ENCODE peak calls at places on chromosomes 2 and 18, in eight cellular contexts. One of them, this sample, is unnamed.

GRCh38 chr2:26846334-26846863 is 1.5 kb upstream of the DPYSL5 start:
- DNase-seq in psoas muscle: peak
- DNase-seq in lung: peak
- DNase-seq in heart right ventricle: peak
- DNase-seq in AG04449: peak
- DNase-seq in cardiac fibroblast: peak
- DNase-seq in B cell: peak
- DNase-seq in AG09319: peak
- DNase-seq in this sample: peak

GRCh38 chr18:58714259-58714658 is 43.0 kb downstream of the MALT1 start:
- DNase-seq in psoas muscle: no peak
- DNase-seq in lung: no peak
- DNase-seq in heart right ventricle: no peak
- DNase-seq in AG04449: no peak
- DNase-seq in cardiac fibroblast: no peak
- DNase-seq in B cell: peak
- DNase-seq in AG09319: no peak
- DNase-seq in this sample: no peak

GRCh38 chr18:25825066-25825465 is 265.3 kb downstream of the SS18 start:
- DNase-seq in psoas muscle: no peak
- DNase-seq in lung: no peak
- DNase-seq in heart right ventricle: no peak
- DNase-seq in AG04449: no peak
- DNase-seq in cardiac fibroblast: no peak
- DNase-seq in B cell: no peak
- DNase-seq in AG09319: no peak
- DNase-seq in this sample: no peak

GRCh38 chr2:26849056-26850001 is 1.4 kb downstream of the DPYSL5 start:
- DNase-seq in psoas muscle: peak
- DNase-seq in lung: no peak
- DNase-seq in heart right ventricle: no peak
- DNase-seq in AG04449: no peak
- DNase-seq in cardiac fibroblast: no peak
- DNase-seq in B cell: no peak
- DNase-seq in AG09319: no peak
- DNase-seq in this sample: no peak

GRCh38 chr2:173881886-173882285 is 83.3 kb downstream of the SP3 start:
- DNase-seq in psoas muscle: no peak
- DNase-seq in lung: no peak
- DNase-seq in heart right ventricle: no peak
- DNase-seq in AG04449: no peak
- DNase-seq in cardiac fibroblast: peak
- DNase-seq in B cell: no peak
- DNase-seq in AG09319: no peak
- DNase-seq in this sample: no peak

GRCh38 chr2:2536416-2537056 is 205.5 kb upstream of the MYT1L start:
- DNase-seq in psoas muscle: no peak
- DNase-seq in lung: no peak
- DNase-seq in heart right ventricle: no peak
- DNase-seq in AG04449: no peak
- DNase-seq in cardiac fibroblast: no peak
- DNase-seq in B cell: no peak
- DNase-seq in AG09319: no peak
- DNase-seq in this sample: no peak

GRCh38 chr2:221517362-221518121 is 54.6 kb downstream of the EPHA4 start:
- DNase-seq in psoas muscle: peak
- DNase-seq in lung: peak
- DNase-seq in heart right ventricle: no peak
- DNase-seq in AG04449: peak
- DNase-seq in cardiac fibroblast: peak
- DNase-seq in B cell: peak
- DNase-seq in AG09319: peak
- DNase-seq in this sample: peak

GRCh38 chr2:129709956-129710598 is 269.4 kb upstream of the RAB6C start:
- DNase-seq in psoas muscle: no peak
- DNase-seq in lung: peak
- DNase-seq in heart right ventricle: no peak
- DNase-seq in AG04449: no peak
- DNase-seq in cardiac fibroblast: no peak
- DNase-seq in B cell: no peak
- DNase-seq in AG09319: no peak
- DNase-seq in this sample: no peak

GRCh38 chr2:4635289-4635688 is 931.9 kb downstream of the DCDC2C start:
- DNase-seq in psoas muscle: no peak
- DNase-seq in lung: no peak
- DNase-seq in heart right ventricle: no peak
- DNase-seq in AG04449: no peak
- DNase-seq in cardiac fibroblast: no peak
- DNase-seq in B cell: no peak
- DNase-seq in AG09319: no peak
- DNase-seq in this sample: no peak

GRCh38 chr2:16093639-16094447 is 153.5 kb downstream of the MYCN start:
- DNase-seq in psoas muscle: no peak
- DNase-seq in lung: no peak
- DNase-seq in heart right ventricle: peak
- DNase-seq in AG04449: no peak
- DNase-seq in cardiac fibroblast: no peak
- DNase-seq in B cell: no peak
- DNase-seq in AG09319: no peak
- DNase-seq in this sample: peak

GRCh38 chr18:35673682-35674081 is 92.1 kb downstream of the GALNT1 start:
- DNase-seq in psoas muscle: no peak
- DNase-seq in lung: no peak
- DNase-seq in heart right ventricle: no peak
- DNase-seq in AG04449: no peak
- DNase-seq in cardiac fibroblast: no peak
- DNase-seq in B cell: no peak
- DNase-seq in AG09319: no peak
- DNase-seq in this sample: no peak

GRCh38 chr2:136253288-136254004 is 135.5 kb upstream of the CXCR4 start:
- DNase-seq in psoas muscle: no peak
- DNase-seq in lung: no peak
- DNase-seq in heart right ventricle: peak
- DNase-seq in AG04449: no peak
- DNase-seq in cardiac fibroblast: no peak
- DNase-seq in B cell: peak
- DNase-seq in AG09319: no peak
- DNase-seq in this sample: no peak

GRCh38 chr18:3830604-3831003 is 380.6 kb downstream of the TGIF1 start:
- DNase-seq in psoas muscle: no peak
- DNase-seq in lung: no peak
- DNase-seq in heart right ventricle: no peak
- DNase-seq in AG04449: no peak
- DNase-seq in cardiac fibroblast: no peak
- DNase-seq in B cell: no peak
- DNase-seq in AG09319: no peak
- DNase-seq in this sample: no peak

GRCh38 chr2:119929537-119929936 is 83.3 kb upstream of the EPB41L5 start:
- DNase-seq in psoas muscle: no peak
- DNase-seq in lung: no peak
- DNase-seq in heart right ventricle: no peak
- DNase-seq in AG04449: no peak
- DNase-seq in cardiac fibroblast: no peak
- DNase-seq in B cell: no peak
- DNase-seq in AG09319: no peak
- DNase-seq in this sample: no peak

GRCh38 chr2:105439130-105439529 is 40.3 kb upstream of the FHL2 start:
- DNase-seq in psoas muscle: no peak
- DNase-seq in lung: no peak
- DNase-seq in heart right ventricle: no peak
- DNase-seq in AG04449: no peak
- DNase-seq in cardiac fibroblast: no peak
- DNase-seq in B cell: no peak
- DNase-seq in AG09319: no peak
- DNase-seq in this sample: no peak

GRCh38 chr2:219269362-219270054 is 9.7 kb upstream of the DNAJB2 start:
- DNase-seq in psoas muscle: no peak
- DNase-seq in lung: peak
- DNase-seq in heart right ventricle: no peak
- DNase-seq in AG04449: no peak
- DNase-seq in cardiac fibroblast: no peak
- DNase-seq in B cell: no peak
- DNase-seq in AG09319: no peak
- DNase-seq in this sample: peak

GRCh38 chr18:63001861-63002260 is 286.5 kb downstream of the PHLPP1 start:
- DNase-seq in psoas muscle: no peak
- DNase-seq in lung: no peak
- DNase-seq in heart right ventricle: no peak
- DNase-seq in AG04449: no peak
- DNase-seq in cardiac fibroblast: no peak
- DNase-seq in B cell: no peak
- DNase-seq in AG09319: no peak
- DNase-seq in this sample: no peak

GRCh38 chr2:14678754-14679153 is 46.2 kb downstream of the LRATD1 start:
- DNase-seq in psoas muscle: no peak
- DNase-seq in lung: no peak
- DNase-seq in heart right ventricle: no peak
- DNase-seq in AG04449: no peak
- DNase-seq in cardiac fibroblast: peak
- DNase-seq in B cell: no peak
- DNase-seq in AG09319: no peak
- DNase-seq in this sample: no peak

GRCh38 chr2:56014075-56014730 is 90.6 kb upstream of the EFEMP1 start:
- DNase-seq in psoas muscle: no peak
- DNase-seq in lung: no peak
- DNase-seq in heart right ventricle: no peak
- DNase-seq in AG04449: no peak
- DNase-seq in cardiac fibroblast: no peak
- DNase-seq in B cell: no peak
- DNase-seq in AG09319: no peak
- DNase-seq in this sample: no peak

DNA sequence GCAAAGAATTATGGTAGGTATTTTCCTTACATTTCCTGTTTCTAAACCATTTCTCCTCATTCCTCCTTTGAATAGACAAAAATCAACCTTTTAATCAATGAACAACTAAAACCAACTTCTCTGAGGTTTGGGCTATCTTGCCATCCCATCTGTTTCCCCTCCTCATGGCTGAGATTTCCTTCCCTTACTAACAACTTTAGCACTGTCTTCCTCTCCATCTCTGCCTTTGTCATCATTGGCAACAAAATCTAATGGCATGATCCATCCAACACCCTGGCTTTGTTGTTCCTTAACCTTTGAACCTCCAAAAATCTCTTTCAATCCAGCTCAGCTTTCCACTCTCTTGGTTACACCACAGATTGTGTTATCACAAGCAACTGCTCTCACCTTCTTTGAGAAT is 95.3 kb upstream of the FAM136A start:
- DNase-seq in psoas muscle: no peak
- DNase-seq in lung: no peak
- DNase-seq in heart right ventricle: no peak
- DNase-seq in AG04449: no peak
- DNase-seq in cardiac fibroblast: no peak
- DNase-seq in B cell: no peak
- DNase-seq in AG09319: no peak
- DNase-seq in this sample: no peak
- TF ChIP-seq CTCF in psoas muscle: no peak
- TF ChIP-seq CTCF in lung: no peak
- TF ChIP-seq CTCF in heart right ventricle: no peak
- TF ChIP-seq CTCF in AG04449: no peak
- TF ChIP-seq CTCF in cardiac fibroblast: no peak
- TF ChIP-seq CTCF in B cell: no peak
- TF ChIP-seq CTCF in AG09319: no peak
- TF ChIP-seq CTCF in this sample: no peak

GRCh38 chr2:44392338-44392943 is 30.7 kb downstream of the CAMKMT start:
- DNase-seq in psoas muscle: peak
- DNase-seq in lung: peak
- DNase-seq in heart right ventricle: peak
- DNase-seq in AG04449: no peak
- DNase-seq in cardiac fibroblast: peak
- DNase-seq in B cell: peak
- DNase-seq in AG09319: no peak
- DNase-seq in this sample: peak
- TF ChIP-seq CTCF in psoas muscle: peak
- TF ChIP-seq CTCF in lung: no peak
- TF ChIP-seq CTCF in heart right ventricle: peak
- TF ChIP-seq CTCF in AG04449: peak
- TF ChIP-seq CTCF in cardiac fibroblast: peak
- TF ChIP-seq CTCF in B cell: peak
- TF ChIP-seq CTCF in AG09319: peak
- TF ChIP-seq CTCF in this sample: no peak

GRCh38 chr2:231925303-231926179 is 655 bp downstream of the NPPC start:
- DNase-seq in psoas muscle: peak
- DNase-seq in lung: peak
- DNase-seq in heart right ventricle: peak
- DNase-seq in AG04449: peak
- DNase-seq in cardiac fibroblast: peak
- DNase-seq in B cell: peak
- DNase-seq in AG09319: peak
- DNase-seq in this sample: peak

GRCh38 chr2:231927566-231927890 is 1.3 kb upstream of the NPPC start:
- DNase-seq in psoas muscle: no peak
- DNase-seq in lung: no peak
- DNase-seq in heart right ventricle: no peak
- DNase-seq in AG04449: no peak
- DNase-seq in cardiac fibroblast: no peak
- DNase-seq in B cell: no peak
- DNase-seq in AG09319: no peak
- DNase-seq in this sample: no peak

GRCh38 chr2:231926761-231927565 is 767 bp upstream of the NPPC start:
- DNase-seq in psoas muscle: no peak
- DNase-seq in lung: no peak
- DNase-seq in heart right ventricle: no peak
- DNase-seq in AG04449: no peak
- DNase-seq in cardiac fibroblast: no peak
- DNase-seq in B cell: no peak
- DNase-seq in AG09319: no peak
- DNase-seq in this sample: peak

GRCh38 chr2:231924889-231925275 is 1.3 kb downstream of the NPPC start:
- DNase-seq in psoas muscle: no peak
- DNase-seq in lung: no peak
- DNase-seq in heart right ventricle: no peak
- DNase-seq in AG04449: no peak
- DNase-seq in cardiac fibroblast: no peak
- DNase-seq in B cell: no peak
- DNase-seq in AG09319: no peak
- DNase-seq in this sample: peak

GRCh38 chr2:231926180-231926741 is at the start of gene NPPC:
- DNase-seq in psoas muscle: peak
- DNase-seq in lung: no peak
- DNase-seq in heart right ventricle: peak
- DNase-seq in AG04449: no peak
- DNase-seq in cardiac fibroblast: peak
- DNase-seq in B cell: no peak
- DNase-seq in AG09319: no peak
- DNase-seq in this sample: peak
- TF ChIP-seq CTCF in psoas muscle: peak
- TF ChIP-seq CTCF in lung: no peak
- TF ChIP-seq CTCF in heart right ventricle: peak
- TF ChIP-seq CTCF in AG04449: peak
- TF ChIP-seq CTCF in cardiac fibroblast: peak
- TF ChIP-seq CTCF in B cell: no peak
- TF ChIP-seq CTCF in AG09319: peak
- TF ChIP-seq CTCF in this sample: no peak

DNA sequence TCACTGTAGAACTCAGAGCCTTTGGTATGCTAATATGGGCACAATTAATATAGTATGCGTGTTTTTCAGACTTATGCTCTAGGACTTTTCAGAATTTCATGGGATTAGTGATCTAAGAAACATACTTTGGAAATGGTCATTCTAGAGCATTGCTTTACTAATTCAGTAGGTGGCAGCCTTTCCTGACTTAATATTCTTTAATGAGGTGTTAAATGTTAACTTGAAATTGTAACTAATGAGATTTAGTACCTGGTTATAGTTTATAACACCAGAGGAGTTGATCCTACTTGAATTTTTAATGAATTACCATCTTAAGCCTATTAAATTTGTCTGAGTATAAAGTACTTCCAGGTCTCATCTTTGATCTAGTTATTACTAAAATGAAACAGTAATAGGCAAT is 28.5 kb downstream of the ACTR2 start:
- DNase-seq in psoas muscle: no peak
- DNase-seq in lung: no peak
- DNase-seq in heart right ventricle: no peak
- DNase-seq in AG04449: no peak
- DNase-seq in cardiac fibroblast: no peak
- DNase-seq in B cell: no peak
- DNase-seq in AG09319: no peak
- DNase-seq in this sample: no peak
- TF ChIP-seq CTCF in psoas muscle: no peak
- TF ChIP-seq CTCF in lung: no peak
- TF ChIP-seq CTCF in heart right ventricle: peak
- TF ChIP-seq CTCF in AG04449: no peak
- TF ChIP-seq CTCF in cardiac fibroblast: no peak
- TF ChIP-seq CTCF in B cell: no peak
- TF ChIP-seq CTCF in AG09319: no peak
- TF ChIP-seq CTCF in this sample: no peak

This sample was measured in Calu3.